ENCODE peak calls at places on chromosomes 11 and 22, in seven cellular contexts. D is CD4-positive, alpha-beta memory T cell; T is CD4-positive, CD25-positive, alpha-beta regulatory T cell; K is Peyer's patch; E is right cardiac atrium; Q is cardiac muscle cell; U is AG04450. Y is an unnamed sample.

GRCh38 chr11:123145220-123145619 is 49.8 kb downstream of the CLMP start:
- DNase-seq in E (peak; percentile 43), U (no peak), Q (peak; percentile 91), K (peak; percentile 52), T (no peak), D (no peak), Y (no peak)

GRCh38 chr11:119065369-119065768 is 2.2 kb upstream of the VPS11 start:
- DNase-seq in Q (peak; percentile 45), T (peak; percentile 56), U (no peak), K (peak; percentile 61), E (no peak), D (peak; percentile 57), Y (no peak)

GRCh38 chr22:37242395-37242918 is 1.6 kb downstream of the RAC2 start:
- DNase-seq in Q (peak; percentile 23), T (peak; percentile 90), K (peak; percentile 96), U (no peak), E (peak; percentile 61), D (peak; percentile 93), Y (no peak)

GRCh38 chr11:120295110-120295509 is 30.0 kb upstream of the TLCD5 start:
- DNase-seq in Q (no peak), T (no peak), K (peak; percentile 71), U (no peak), E (no peak), D (no peak), Y (no peak)

GRCh38 chr11:47514825-47515647 is 37.9 kb downstream of the CELF1 start:
- DNase-seq in Q (peak; percentile 82), U (peak; percentile 70), T (no peak), K (no peak), E (no peak), D (no peak), Y (no peak)

GRCh38 chr11:78438298-78438975 is 20.8 kb upstream of the GAB2 start:
- DNase-seq in T (no peak), D (no peak), Q (no peak), U (no peak), E (no peak), K (no peak), Y (no peak)

GRCh38 chr22:35894937-35895708 is 133.5 kb downstream of the RBFOX2 start:
- DNase-seq in D (no peak), T (no peak), K (no peak), U (peak; percentile 29), Q (peak; percentile 88), E (no peak), Y (no peak)

GRCh38 chr11:113645593-113646349 is 60.3 kb downstream of the TMPRSS5 start:
- DNase-seq in D (no peak), U (no peak), T (no peak), K (no peak), Q (peak; percentile 35), E (no peak), Y (no peak)

GRCh38 chr11:61007971-61008896 is 36.8 kb downstream of the CD6 start:
- DNase-seq in T (no peak), Q (no peak), D (no peak), K (no peak), E (no peak), U (no peak), Y (peak; percentile 66)

GRCh38 chr11:61002598-61002997 is 31.1 kb downstream of the CD6 start:
- DNase-seq in E (no peak), D (no peak), U (no peak), T (no peak), Q (no peak), K (no peak), Y (no peak)

GRCh38 chr11:61007383-61007970 is 36.0 kb downstream of the CD6 start:
- DNase-seq in Q (no peak), T (no peak), K (no peak), D (no peak), E (no peak), U (no peak), Y (no peak)

GRCh38 chr11:61004037-61004641 is 32.7 kb downstream of the CD6 start:
- DNase-seq in Q (peak; percentile 82), K (no peak), U (no peak), D (peak; percentile 60), T (peak; percentile 39), E (no peak), Y (no peak)

GRCh38 chr11:61004841-61005240 is 33.4 kb downstream of the CD6 start:
- DNase-seq in K (no peak), T (peak; percentile 45), D (peak; percentile 64), U (no peak), E (no peak), Q (peak; percentile 65), Y (no peak)
- H3K27me3 ChIP-seq in K (no peaks in the 10 kb centered on the region), T (no peaks in the 10 kb centered on the region), D (no peaks in the 10 kb centered on the region), U (peaks cover 40% of the 10 kb centered on the region), E (no peaks in the 10 kb centered on the region), Q (peaks cover 42% of the 10 kb centered on the region), Y (peaks cover 38% of the 10 kb centered on the region)

GRCh38 chr11:12778506-12778905 is 104.3 kb downstream of the TEAD1 start:
- DNase-seq in D (no peak), K (no peak), Q (no peak), E (no peak), U (no peak), T (no peak), Y (no peak)

GRCh38 chr11:12773591-12773990 is 99.4 kb downstream of the TEAD1 start:
- DNase-seq in E (no peak), K (no peak), Q (no peak), T (no peak), U (no peak), D (no peak), Y (no peak)

GRCh38 chr11:12772324-12772723 is 98.1 kb downstream of the TEAD1 start:
- DNase-seq in E (no peak), U (no peak), T (no peak), D (no peak), Q (no peak), K (no peak), Y (no peak)

GRCh38 chr11:12775955-12776354 is 101.7 kb downstream of the TEAD1 start:
- DNase-seq in U (no peak), E (no peak), Q (no peak), T (no peak), D (no peak), K (no peak), Y (no peak)

GRCh38 chr11:12777208-12777874 is 103.1 kb downstream of the TEAD1 start:
- DNase-seq in T (no peak), D (no peak), U (peak; percentile 30), Q (peak; percentile 54), K (no peak), E (no peak), Y (no peak)
- H3K27ac ChIP-seq in T (no peak overlapping the region), D (no peak overlapping the region), U (no peak overlapping the region), Q (no peak overlapping the region), K (no peak overlapping the region), E (no peak overlapping the region), Y (no peak overlapping the region)

GRCh38 chr11:67613960-67614715 is 7.4 kb downstream of the NDUFV1 start:
- DNase-seq in E (peak; percentile 62), U (no peak), Q (peak; percentile 53), D (peak; percentile 90), T (peak; percentile 84), K (peak; percentile 93), Y (no peak)

GRCh38 chr11:67614730-67615454 is 8.2 kb downstream of the NDUFV1 start:
- DNase-seq in K (no peak), D (no peak), E (peak; percentile 17), U (no peak), T (no peak), Q (no peak), Y (no peak)

GRCh38 chr11:67615455-67616430 is 9.0 kb downstream of the NDUFV1 start:
- DNase-seq in T (peak; percentile 43), Q (peak; percentile 23), U (no peak), E (peak; percentile 45), K (no peak), D (peak; percentile 43), Y (no peak)

GRCh38 chr11:67617243-67617953 is 10.7 kb downstream of the NDUFV1 start:
- DNase-seq in U (no peak), T (no peak), Q (no peak), D (no peak), E (no peak), K (no peak), Y (no peak)

DNA sequence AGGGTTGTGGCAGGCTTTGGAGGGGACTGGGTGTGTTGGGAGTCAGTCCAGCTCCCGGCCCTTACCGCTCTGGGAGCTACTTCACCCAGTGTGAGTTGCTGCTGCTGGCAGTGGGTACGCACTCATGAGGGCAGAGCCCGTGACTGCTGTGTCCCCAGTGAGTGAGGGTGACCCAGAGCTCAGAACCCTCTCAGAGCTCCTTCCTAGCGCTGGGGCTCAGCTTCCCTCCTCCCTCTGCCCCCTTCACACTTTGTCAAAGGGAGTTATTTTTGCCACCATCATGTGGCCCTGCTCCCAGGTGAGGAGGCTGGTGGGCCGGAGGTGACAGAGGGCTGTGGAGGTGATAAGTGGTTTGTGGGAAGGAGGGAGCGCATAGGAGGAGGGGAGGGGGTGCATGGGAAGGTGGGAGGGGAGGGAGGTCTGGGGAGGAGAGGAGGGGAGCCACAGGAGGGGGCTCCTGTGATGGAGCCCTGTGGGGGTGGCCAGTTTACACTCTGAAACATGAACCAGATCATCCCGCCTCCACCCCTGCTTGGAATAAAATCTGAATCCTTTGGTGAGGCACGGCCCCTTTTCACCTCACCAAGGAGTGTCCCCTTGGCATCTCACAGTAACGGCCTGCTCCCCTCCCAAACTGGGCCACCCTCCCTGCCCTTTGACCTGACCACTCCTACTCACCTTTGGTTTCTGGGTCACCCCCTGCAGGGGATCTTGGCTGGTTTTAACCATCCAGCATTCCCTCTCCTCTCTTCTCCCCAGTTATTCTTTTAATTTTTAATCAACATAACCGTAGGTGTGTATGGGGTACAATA is 9.9 kb downstream of the NDUFV1 start:
- DNase-seq in D (no peak), T (no peak), Q (no peak), U (no peak), K (no peak), E (peak; percentile 20), Y (no peak)
- H3K4me3 ChIP-seq in D (no peak overlapping the region), T (no peak overlapping the region), Q (no peak overlapping the region), U (no peak overlapping the region), K (no peak overlapping the region), E (no peak overlapping the region), Y (no peak overlapping the region)

GRCh38 chr11:44348114-44348513 is 38.2 kb upstream of the ALX4 start:
- DNase-seq in D (no peak), T (no peak), E (no peak), K (no peak), U (no peak), Q (no peak), Y (no peak)

GRCh38 chr11:44351898-44352498 is 42.1 kb upstream of the ALX4 start:
- DNase-seq in U (no peak), T (no peak), E (no peak), K (no peak), Q (no peak), D (no peak), Y (no peak)

GRCh38 chr11:44349328-44349727 is 39.4 kb upstream of the ALX4 start:
- DNase-seq in T (no peak), U (no peak), D (no peak), Q (no peak), E (no peak), K (no peak), Y (no peak)

GRCh38 chr11:44348721-44349120 is 38.8 kb upstream of the ALX4 start:
- DNase-seq in Q (no peak), K (no peak), D (no peak), U (no peak), T (no peak), E (no peak), Y (no peak)

DNA sequence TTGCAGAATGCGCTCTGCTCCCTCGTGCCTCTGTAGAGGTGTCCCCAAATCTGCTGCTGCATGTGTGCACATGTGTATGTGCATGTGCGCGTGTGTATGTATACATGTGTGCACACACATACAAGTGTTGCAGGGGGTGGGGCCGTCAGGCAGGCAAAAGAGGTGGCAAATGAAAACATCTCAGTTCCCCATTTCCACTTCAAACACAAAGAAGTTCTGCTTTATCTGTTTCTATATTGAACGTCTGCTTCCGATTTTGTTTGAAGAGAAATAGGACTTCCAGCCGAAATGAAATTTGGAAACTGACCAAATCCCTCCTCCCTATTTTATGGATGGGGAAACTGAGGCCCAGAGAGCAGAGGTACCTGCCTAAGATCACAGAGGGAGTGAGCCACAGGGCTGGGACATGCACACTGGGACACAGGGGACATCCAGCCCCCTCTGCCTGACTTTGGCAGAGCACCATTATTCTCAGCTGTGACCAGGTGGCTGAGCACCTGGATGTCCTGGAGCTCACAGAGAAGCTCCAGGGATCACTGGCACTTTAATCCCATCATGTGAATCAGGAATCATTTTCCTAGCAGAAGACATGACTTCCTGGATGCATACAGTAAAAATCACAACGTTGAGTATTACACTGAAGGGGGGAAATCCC is 41.2 kb upstream of the ALX4 start:
- DNase-seq in E (no peak), U (no peak), Q (no peak), K (no peak), D (no peak), T (no peak), Y (no peak)
- H3K27me3 ChIP-seq in E (no peaks in the 10 kb centered on the region), U (peaks cover 36% of the 10 kb centered on the region), Q (no peaks in the 10 kb centered on the region), K (no peaks in the 10 kb centered on the region), D (no peaks in the 10 kb centered on the region), T (peaks cover 3% of the 10 kb centered on the region), Y (no peaks in the 10 kb centered on the region)